ENCODE peak calls at places on chromosomes 7 and 10, in eight cellular contexts. M is psoas muscle; L is activated T-helper 1 cell treated with anti-CD3 and anti-CD28 coated beads, Interleukin-2, amount 50 U/mL, for 16 hours; S is nephron progenitor cell; Y is NAMALWA; K is aorta; X is lower leg skin; T is AG08395. D is an unnamed sample.

GRCh38 chr7:149642579-149642978 is 130.8 kb downstream of the ZNF467 start:
- DNase-seq in M (no peak), L (no peak), S (no peak), Y (no peak), K (no peak), X (peak; percentile 70), T (no peak), D (no peak)

GRCh38 chr7:45136106-45137060 is 21.2 kb upstream of the RAMP3 start:
- DNase-seq in M (peak; percentile 44), L (peak; percentile 44), S (peak; percentile 65), Y (peak; percentile 94), K (no peak), X (no peak), T (peak; percentile 93), D (peak; percentile 54)

GRCh38 chr10:86254526-86255174 is 111.9 kb downstream of the GRID1 start:
- DNase-seq in M (no peak), L (no peak), S (no peak), Y (no peak), K (no peak), X (peak; percentile 76), T (no peak), D (no peak)

GRCh38 chr7:22662031-22662430 is 65.0 kb upstream of the IL6 start:
- DNase-seq in M (no peak), L (no peak), S (no peak), Y (peak; percentile 34), K (no peak), X (no peak), T (no peak), D (no peak)

GRCh38 chr10:123402021-123402420 is 247.8 kb downstream of the BUB3 start:
- DNase-seq in M (no peak), L (no peak), S (no peak), Y (no peak), K (no peak), X (peak; percentile 34), T (no peak), D (no peak)

GRCh38 chr10:100683545-100684127 is 61.7 kb upstream of the PAX2 start:
- DNase-seq in M (no peak), L (no peak), S (no peak), Y (no peak), K (no peak), X (no peak), T (no peak), D (no peak)

GRCh38 chr10:37789590-37789989 is 67.8 kb downstream of the ZNF248 start:
- DNase-seq in M (no peak), L (no peak), S (no peak), Y (no peak), K (no peak), X (no peak), T (no peak), D (no peak)

GRCh38 chr10:29243750-29244149 is 45.1 kb upstream of the LYZL1 start:
- DNase-seq in M (no peak), L (no peak), S (no peak), Y (no peak), K (no peak), X (no peak), T (no peak), D (no peak)

GRCh38 chr7:50827281-50827680 is 44.6 kb upstream of the GRB10 start:
- DNase-seq in M (no peak), L (no peak), S (no peak), Y (no peak), K (no peak), X (peak; percentile 28), T (no peak), D (no peak)

GRCh38 chr7:34603711-34604444 is 54.1 kb upstream of the NPSR1 start:
- DNase-seq in M (no peak), L (no peak), S (no peak), Y (no peak), K (no peak), X (no peak), T (no peak), D (no peak)

GRCh38 chr10:82211331-82211730 is 336.3 kb downstream of the NRG3 start:
- DNase-seq in M (no peak), L (no peak), S (no peak), Y (no peak), K (no peak), X (no peak), T (no peak), D (no peak)

GRCh38 chr7:23474098-23474828 is 4.0 kb upstream of the IGF2BP3 start:
- DNase-seq in M (peak; percentile 69), L (no peak), S (peak; percentile 94), Y (peak; percentile 99), K (peak; percentile 84), X (peak; percentile 95), T (peak; percentile 96), D (peak; percentile 37)

GRCh38 chr10:114519306-114519669 is 115.0 kb upstream of the AFAP1L2 start:
- DNase-seq in M (peak; percentile 33), L (no peak), S (no peak), Y (no peak), K (no peak), X (peak; percentile 95), T (no peak), D (no peak)

GRCh38 chr7:48426966-48427555 is 255.8 kb downstream of the ABCA13 start:
- DNase-seq in M (no peak), L (no peak), S (no peak), Y (no peak), K (no peak), X (no peak), T (peak; percentile 4), D (no peak)

GRCh38 chr7:112266595-112267270 is 60.2 kb downstream of the ZNF277 start:
- DNase-seq in M (no peak), L (no peak), S (no peak), Y (no peak), K (no peak), X (no peak), T (peak; percentile 31), D (no peak)

GRCh38 chr7:16849295-16850148 is 32.3 kb downstream of the AGR3 start:
- DNase-seq in M (no peak), L (no peak), S (no peak), Y (no peak), K (no peak), X (no peak), T (no peak), D (no peak)

GRCh38 chr10:133372507-133372906 is 647 bp downstream of the ECHS1 start:
- DNase-seq in M (no peak), L (no peak), S (peak; percentile 20), Y (no peak), K (no peak), X (no peak), T (no peak), D (no peak)

GRCh38 chr10:62258926-62259325 is 9.7 kb downstream of the RTKN2 start:
- DNase-seq in M (no peak), L (no peak), S (no peak), Y (no peak), K (no peak), X (no peak), T (no peak), D (no peak)

GRCh38 chr7:44062903-44063295 is 2.5 kb downstream of the PGAM2 start:
- DNase-seq in M (peak; percentile 15), L (no peak), S (no peak), Y (no peak), K (no peak), X (peak; percentile 68), T (no peak), D (no peak)

GRCh38 chr7:138752568-138753518 is 45.0 kb upstream of the TMEM213 start:
- DNase-seq in M (peak; percentile 25), L (peak; percentile 83), S (no peak), Y (peak; percentile 62), K (peak; percentile 73), X (peak; percentile 90), T (no peak), D (peak; percentile 89)

GRCh38 chr7:52260046-52260665 is 775.3 kb upstream of the POM121L12 start:
- DNase-seq in M (no peak), L (no peak), S (no peak), Y (peak; percentile 50), K (no peak), X (no peak), T (no peak), D (no peak)

GRCh38 chr10:53256623-53257022 is 484.0 kb upstream of the MBL2 start:
- DNase-seq in M (no peak), L (no peak), S (no peak), Y (no peak), K (no peak), X (no peak), T (no peak), D (no peak)

GRCh38 chr7:140232959-140233649 is 56.3 kb upstream of the KDM7A start:
- DNase-seq in M (no peak), L (no peak), S (no peak), Y (no peak), K (no peak), X (no peak), T (no peak), D (no peak)

GRCh38 chr7:90766814-90767564 is 170.9 kb downstream of the CDK14 start:
- DNase-seq in M (peak; percentile 17), L (no peak), S (peak; percentile 10), Y (no peak), K (peak; percentile 63), X (no peak), T (no peak), D (no peak)

GRCh38 chr10:101941871-101942270 is 98.3 kb upstream of the KCNIP2 start:
- DNase-seq in M (no peak), L (no peak), S (no peak), Y (no peak), K (no peak), X (no peak), T (peak; percentile 45), D (no peak)

GRCh38 chr10:56646301-56646700 is 285.2 kb upstream of the ZWINT start:
- DNase-seq in M (no peak), L (no peak), S (peak; percentile 3), Y (no peak), K (no peak), X (no peak), T (no peak), D (no peak)

GRCh38 chr7:151990567-151990966 is 34.3 kb downstream of the GALNTL5 start:
- DNase-seq in M (no peak), L (no peak), S (no peak), Y (no peak), K (no peak), X (no peak), T (no peak), D (no peak)

GRCh38 chr10:118799779-118800178 is 45.0 kb upstream of the CACUL1 start:
- DNase-seq in M (no peak), L (no peak), S (no peak), Y (no peak), K (no peak), X (no peak), T (no peak), D (no peak)

GRCh38 chr7:75599244-75599771 is 107.2 kb downstream of the SPDYE5 start:
- DNase-seq in M (no peak), L (no peak), S (peak; percentile 66), Y (no peak), K (no peak), X (no peak), T (no peak), D (no peak)

D was measured in stimulated activated naive CD4-positive, alpha-beta T cell treated with Interleukin-2 at 50 U/mL for 16 hours.